ENCODE peak calls at places on chromosome 9, in nine cellular contexts. P is ovary, U is foreskin fibroblast, T is endodermal cell, H is stomach, L is heart left ventricle, E is AG09309, V is NB4, Q is nephron progenitor cell. G is an unnamed sample.

GRCh38 chr9:86168256-86168655 is 68.9 kb upstream of the GOLM1 start:
- DNase-seq in P (no peak), U (no peak), T (no peak), H (no peak), L (no peak), E (no peak), V (no peak), Q (no peak), G (no peak)

GRCh38 chr9:99660191-99660636 is 161.5 kb upstream of the NR4A3 start:
- DNase-seq in P (no peak), U (no peak), T (no peak), H (no peak), L (no peak), E (no peak), V (peak), Q (no peak), G (no peak)

GRCh38 chr9:91948423-91949292 is 1.4 kb downstream of the ROR2 start:
- DNase-seq in P (peak), U (peak), T (peak), H (peak), L (peak), E (no peak), V (peak), Q (peak), G (peak)

GRCh38 chr9:21558627-21559401 is 76.7 kb upstream of the IFNE start:
- DNase-seq in P (no peak), U (peak), T (peak), H (peak), L (no peak), E (no peak), V (no peak), Q (no peak), G (peak)

GRCh38 chr9:129939426-129939825 is 103.6 kb downstream of the FNBP1 start:
- DNase-seq in P (no peak), U (peak), T (no peak), H (no peak), L (no peak), E (no peak), V (no peak), Q (no peak), G (no peak)

GRCh38 chr9:10173561-10173960 is 439.2 kb downstream of the PTPRD start:
- DNase-seq in P (no peak), U (no peak), T (no peak), H (no peak), L (no peak), E (no peak), V (no peak), Q (no peak), G (no peak)

GRCh38 chr9:83166369-83166768 is 103.4 kb upstream of the RASEF start:
- DNase-seq in P (no peak), U (no peak), T (no peak), H (peak), L (no peak), E (no peak), V (no peak), Q (peak), G (no peak)

GRCh38 chr9:33025572-33026347 is 687 bp downstream of the DNAJA1 start:
- DNase-seq in P (peak), U (peak), T (peak), H (peak), L (peak), E (no peak), V (peak), Q (peak), G (peak)

GRCh38 chr9:108720191-108720642 is 135.6 kb downstream of the ACTL7B start:
- DNase-seq in P (no peak), U (no peak), T (no peak), H (no peak), L (no peak), E (no peak), V (no peak), Q (no peak), G (no peak)

GRCh38 chr9:87850405-87850804 is 32.3 kb upstream of the SPATA31E1 start:
- DNase-seq in P (no peak), U (peak), T (no peak), H (no peak), L (no peak), E (peak), V (no peak), Q (no peak), G (peak)

GRCh38 chr9:2859776-2860379 is 16.0 kb upstream of the PUM3 start:
- DNase-seq in P (peak), U (peak), T (peak), H (peak), L (peak), E (no peak), V (peak), Q (peak), G (peak)

GRCh38 chr9:87178353-87178752 is 231.0 kb upstream of the GAS1 start:
- DNase-seq in P (no peak), U (no peak), T (no peak), H (no peak), L (no peak), E (no peak), V (no peak), Q (no peak), G (no peak)

GRCh38 chr9:134253596-134254205 is 72.6 kb upstream of the RXRA start:
- DNase-seq in P (no peak), U (peak), T (no peak), H (no peak), L (no peak), E (peak), V (no peak), Q (no peak), G (peak)

GRCh38 chr9:136087741-136088480 is 7.2 kb downstream of the NACC2 start:
- DNase-seq in P (peak), U (no peak), T (no peak), H (no peak), L (no peak), E (no peak), V (no peak), Q (no peak), G (no peak)

GRCh38 chr9:137745541-137745991 is 126.8 kb downstream of the EHMT1 start:
- DNase-seq in P (peak), U (no peak), T (peak), H (no peak), L (no peak), E (no peak), V (peak), Q (no peak), G (no peak)

GRCh38 chr9:138075496-138075895 is 197.9 kb downstream of the CACNA1B start:
- DNase-seq in P (no peak), U (no peak), T (peak), H (peak), L (no peak), E (no peak), V (no peak), Q (no peak), G (no peak)

GRCh38 chr9:26669641-26670040 is 223.0 kb downstream of the CAAP1 start:
- DNase-seq in P (no peak), U (no peak), T (no peak), H (no peak), L (no peak), E (no peak), V (no peak), Q (peak), G (no peak)

GRCh38 chr9:17988489-17988888 is 409.6 kb downstream of the SH3GL2 start:
- DNase-seq in P (no peak), U (no peak), T (no peak), H (no peak), L (no peak), E (no peak), V (no peak), Q (no peak), G (no peak)

GRCh38 chr9:93589688-93590087 is 13.3 kb downstream of the PHF2 start:
- DNase-seq in P (no peak), U (peak), T (peak), H (no peak), L (no peak), E (no peak), V (no peak), Q (peak), G (peak)

GRCh38 chr9:121178676-121179372 is 22.8 kb downstream of the RAB14 start:
- DNase-seq in P (no peak), U (no peak), T (no peak), H (no peak), L (no peak), E (no peak), V (no peak), Q (no peak), G (no peak)

GRCh38 chr9:128098936-128099931 is 28.3 kb downstream of the PTGES2 start:
- DNase-seq in P (no peak), U (peak), T (no peak), H (no peak), L (peak), E (no peak), V (no peak), Q (no peak), G (peak)

GRCh38 chr9:128098017-128098935 is 29.3 kb downstream of the PTGES2 start:
- DNase-seq in P (peak), U (peak), T (peak), H (peak), L (peak), E (peak), V (peak), Q (peak), G (peak)

GRCh38 chr9:128094950-128095544 is 27.0 kb downstream of the SLC25A25 start:
- DNase-seq in P (no peak), U (no peak), T (no peak), H (no peak), L (no peak), E (no peak), V (no peak), Q (no peak), G (no peak)

GRCh38 chr9:128096614-128097013 is 28.6 kb downstream of the SLC25A25 start:
- DNase-seq in P (no peak), U (no peak), T (no peak), H (no peak), L (no peak), E (no peak), V (no peak), Q (no peak), G (no peak)

DNA sequence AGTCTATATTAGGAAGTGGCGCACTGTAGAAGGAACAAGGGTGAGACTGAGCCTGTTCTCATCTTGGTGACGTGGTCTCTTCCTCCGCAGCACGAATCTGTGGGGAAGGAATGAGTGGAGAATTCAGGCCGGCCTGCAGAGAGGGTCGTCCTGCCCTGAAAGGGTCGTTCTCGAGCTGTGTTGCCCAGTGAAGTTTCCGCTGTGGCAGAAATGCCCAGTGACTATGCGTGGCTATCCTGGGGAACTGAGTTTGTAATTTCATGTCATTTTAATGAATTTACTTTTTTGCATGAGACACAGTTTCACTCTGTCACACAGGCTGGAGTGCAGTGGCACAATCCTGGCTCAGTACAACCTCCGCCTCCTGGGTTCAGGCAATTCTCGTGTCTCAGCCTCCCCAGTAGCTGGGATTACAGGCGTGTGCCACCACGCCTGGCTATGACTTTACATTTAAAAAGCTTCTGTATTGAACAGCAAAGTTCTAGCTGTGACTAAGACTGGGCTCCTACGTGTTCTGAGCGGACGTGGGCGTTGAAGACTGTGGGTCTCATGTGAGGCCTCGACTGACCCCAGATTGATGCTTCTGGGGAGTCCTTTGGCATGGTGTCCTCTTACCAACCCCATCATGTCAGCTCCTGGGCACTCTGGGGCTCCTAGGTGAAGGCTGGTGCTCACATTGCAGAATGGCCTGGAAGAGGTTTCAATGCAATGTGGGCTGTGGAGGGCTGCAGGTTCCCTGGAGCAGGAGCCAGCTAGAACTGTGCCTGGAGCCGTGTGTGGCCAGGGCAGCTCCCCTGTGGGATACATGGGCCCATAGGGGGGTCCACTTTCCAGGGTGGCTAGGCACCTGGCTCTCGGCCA is 29.4 kb downstream of the SLC25A25 start:
- DNase-seq in P (no peak), U (no peak), T (peak), H (no peak), L (no peak), E (no peak), V (no peak), Q (no peak), G (no peak)
- TF ChIP-seq CTCF in P (no peak), U (no peak), T (no peak), H (no peak), L (no peak), E (no peak), V (no peak), Q (no peak), G (no peak)

DNA sequence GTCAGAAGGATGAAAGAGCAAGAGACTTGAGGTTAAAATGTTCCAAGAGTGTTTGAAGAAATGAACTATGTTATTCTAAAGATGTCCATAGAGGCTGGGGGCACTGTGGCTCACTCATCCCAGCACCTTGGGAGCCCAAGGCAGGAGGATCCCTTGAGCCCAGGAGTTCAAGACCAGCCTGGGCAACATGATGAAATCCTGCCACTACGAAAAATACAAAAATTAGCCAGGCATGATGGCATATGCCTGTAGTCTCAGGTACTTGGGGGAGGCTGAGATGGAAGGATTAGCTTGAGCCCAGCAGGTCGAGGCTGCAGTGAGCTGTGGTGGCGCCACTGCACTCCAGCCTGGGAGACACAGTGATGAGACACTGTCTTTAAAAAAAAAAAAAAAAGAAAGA is 2.7 kb downstream of the AOPEP start:
- DNase-seq in P (no peak), U (no peak), T (peak), H (no peak), L (no peak), E (no peak), V (no peak), Q (no peak), G (no peak)
- TF ChIP-seq CTCF in P (no peak), U (no peak), T (peak), H (no peak), L (no peak), E (no peak), V (no peak), Q (no peak), G (no peak)

DNA sequence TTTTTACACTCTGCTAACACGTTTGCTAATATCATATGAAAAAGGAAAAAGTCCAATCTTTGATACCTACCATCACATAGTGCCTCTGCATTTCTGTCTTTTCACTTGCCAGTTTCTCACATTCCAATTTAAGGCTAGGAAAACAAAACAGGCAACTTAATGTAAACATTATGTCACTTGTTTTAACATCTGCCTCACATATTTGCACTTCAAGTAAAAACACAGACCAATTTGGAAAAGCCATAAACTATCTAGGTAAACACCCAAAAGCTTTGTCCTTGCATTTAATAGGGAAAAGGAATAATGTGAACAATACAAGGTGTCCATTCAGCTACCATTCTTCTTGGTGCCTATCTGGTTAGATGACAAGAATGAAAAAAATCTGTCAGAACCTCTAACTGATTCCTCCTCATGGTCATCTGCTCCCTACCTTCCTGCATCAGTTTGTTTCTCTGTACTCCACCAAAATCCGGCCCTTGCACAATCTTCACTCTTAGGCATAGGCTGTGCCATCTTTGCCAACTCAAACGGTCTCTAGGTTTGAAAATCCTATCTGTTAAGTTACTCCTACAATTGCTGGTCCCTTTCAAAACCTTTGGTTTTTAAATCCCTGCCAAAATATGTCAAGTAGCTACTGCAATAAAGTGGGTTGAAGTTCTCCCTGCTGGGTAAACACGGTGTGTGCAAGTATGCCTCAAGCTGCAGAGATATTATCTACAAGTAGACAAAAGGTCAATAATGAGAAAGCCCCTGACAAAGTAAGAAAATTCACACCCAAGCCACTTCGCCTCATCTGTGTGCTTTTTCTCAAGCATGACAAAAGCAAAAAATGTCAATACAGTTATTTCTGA is 3.4 kb downstream of the TLE1 start:
- DNase-seq in P (no peak), U (peak), T (no peak), H (no peak), L (no peak), E (no peak), V (no peak), Q (no peak), G (peak)
- TF ChIP-seq CTCF in P (no peak), U (no peak), T (no peak), H (no peak), L (no peak), E (peak), V (no peak), Q (no peak), G (peak)

GRCh38 chr9:117044241-117044640 is 357.1 kb downstream of the TRIM32 start:
- DNase-seq in P (no peak), U (no peak), T (peak), H (no peak), L (no peak), E (no peak), V (no peak), Q (peak), G (no peak)

GRCh38 chr9:117043159-117043558 is 356.1 kb downstream of the TRIM32 start:
- DNase-seq in P (no peak), U (no peak), T (no peak), H (no peak), L (no peak), E (no peak), V (no peak), Q (no peak), G (no peak)

DNA sequence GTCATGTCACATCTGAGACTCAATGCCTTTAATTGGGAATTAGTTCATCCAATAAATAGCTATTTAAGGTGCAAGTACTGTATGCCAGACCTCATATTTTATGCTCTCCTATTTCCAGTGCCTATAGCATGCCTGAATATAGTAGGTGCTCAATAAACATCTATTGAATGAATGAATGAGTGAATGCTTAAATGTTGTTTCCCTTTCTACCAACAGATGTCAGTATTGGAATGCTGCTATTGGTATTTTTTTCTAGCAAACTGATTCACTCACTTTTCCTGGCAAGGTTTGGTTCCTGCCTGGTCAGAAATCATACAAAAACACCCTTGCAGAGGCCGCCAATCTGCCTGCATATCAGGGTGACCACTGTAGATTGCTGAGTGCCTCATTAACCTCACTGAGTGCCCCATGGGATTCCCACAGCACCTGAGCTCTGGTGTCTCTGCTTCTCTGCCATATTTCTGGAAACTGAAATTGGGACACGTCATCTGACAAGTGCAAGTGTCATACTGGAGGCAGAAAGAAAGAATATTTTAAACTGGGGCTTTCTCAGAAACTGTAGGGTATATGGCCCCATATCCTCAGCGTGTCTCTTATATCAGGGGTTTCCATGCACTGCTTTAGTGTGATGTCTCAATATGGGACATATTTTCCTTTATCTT is 359.7 kb downstream of the TRIM32 start:
- DNase-seq in P (no peak), U (no peak), T (no peak), H (no peak), L (no peak), E (no peak), V (no peak), Q (no peak), G (no peak)
- TF ChIP-seq CTCF in P (no peak), U (peak), T (peak), H (no peak), L (no peak), E (no peak), V (no peak), Q (peak), G (peak)

GRCh38 chr9:4739587-4740372 is 1.2 kb downstream of the AK3 start:
- DNase-seq in P (no peak), U (peak), T (peak), H (peak), L (no peak), E (no peak), V (peak), Q (no peak), G (peak)
- TF ChIP-seq CTCF in P (no peak), U (no peak), T (no peak), H (no peak), L (no peak), E (no peak), V (peak), Q (no peak), G (no peak)

GRCh38 chr9:115182264-115182663 is 64.3 kb upstream of the TNC start:
- DNase-seq in P (no peak), U (no peak), T (no peak), H (no peak), L (no peak), E (no peak), V (no peak), Q (no peak), G (no peak)
- TF ChIP-seq CTCF in P (no peak), U (no peak), T (no peak), H (no peak), L (no peak), E (no peak), V (no peak), Q (no peak), G (no peak)